ENCODE peak calls at places on chromosome 13, in six cellular contexts. One of them, this sample, is unnamed.
A peak's percentile ranks its signal among the peaks of the same experiment; 100 is the strongest.

GRCh38 chr13:41520699-41521630 is 63.6 kb downstream of the RGCC start:
- DNase-seq in smooth muscle cell of the brain vasculature: no peak
- DNase-seq in GF-D8: no peak
- DNase-seq in retina: no peak
- DNase-seq in stimulated activated CD4-positive, alpha-beta T cell treated with anti-CD3 and anti-CD28 coated beads, Interleukin-2, amount 100 ng/mL, for 48 hours: no peak
- DNase-seq in HCEC 1CT: no peak
- DNase-seq in this sample: peak; percentile 4

GRCh38 chr13:95656386-95657015 is 12.0 kb upstream of the DZIP1 start:
- DNase-seq in smooth muscle cell of the brain vasculature: no peak
- DNase-seq in GF-D8: no peak
- DNase-seq in retina: no peak
- DNase-seq in stimulated activated CD4-positive, alpha-beta T cell treated with anti-CD3 and anti-CD28 coated beads, Interleukin-2, amount 100 ng/mL, for 48 hours: no peak
- DNase-seq in HCEC 1CT: no peak
- DNase-seq in this sample: no peak

GRCh38 chr13:27967736-27968315 is 1.3 kb downstream of the CDX2 start:
- DNase-seq in smooth muscle cell of the brain vasculature: no peak
- DNase-seq in GF-D8: no peak
- DNase-seq in retina: no peak
- DNase-seq in stimulated activated CD4-positive, alpha-beta T cell treated with anti-CD3 and anti-CD28 coated beads, Interleukin-2, amount 100 ng/mL, for 48 hours: no peak
- DNase-seq in HCEC 1CT: no peak
- DNase-seq in this sample: peak; percentile 26

GRCh38 chr13:110566201-110566600 is 4.7 kb upstream of the RAB20 start:
- DNase-seq in smooth muscle cell of the brain vasculature: no peak
- DNase-seq in GF-D8: no peak
- DNase-seq in retina: no peak
- DNase-seq in stimulated activated CD4-positive, alpha-beta T cell treated with anti-CD3 and anti-CD28 coated beads, Interleukin-2, amount 100 ng/mL, for 48 hours: no peak
- DNase-seq in HCEC 1CT: no peak
- DNase-seq in this sample: no peak

GRCh38 chr13:50081106-50081898 is 66.1 kb downstream of the KCNRG start:
- DNase-seq in smooth muscle cell of the brain vasculature: no peak
- DNase-seq in GF-D8: no peak
- DNase-seq in retina: peak; percentile 86
- DNase-seq in stimulated activated CD4-positive, alpha-beta T cell treated with anti-CD3 and anti-CD28 coated beads, Interleukin-2, amount 100 ng/mL, for 48 hours: peak; percentile 54
- DNase-seq in HCEC 1CT: no peak
- DNase-seq in this sample: peak; percentile 53

GRCh38 chr13:26343816-26344215 is 89.9 kb downstream of the CDK8 start:
- DNase-seq in smooth muscle cell of the brain vasculature: no peak
- DNase-seq in GF-D8: no peak
- DNase-seq in retina: no peak
- DNase-seq in stimulated activated CD4-positive, alpha-beta T cell treated with anti-CD3 and anti-CD28 coated beads, Interleukin-2, amount 100 ng/mL, for 48 hours: no peak
- DNase-seq in HCEC 1CT: no peak
- DNase-seq in this sample: no peak

GRCh38 chr13:34993470-34993869 is 51.4 kb downstream of the NBEA start:
- DNase-seq in smooth muscle cell of the brain vasculature: no peak
- DNase-seq in GF-D8: no peak
- DNase-seq in retina: no peak
- DNase-seq in stimulated activated CD4-positive, alpha-beta T cell treated with anti-CD3 and anti-CD28 coated beads, Interleukin-2, amount 100 ng/mL, for 48 hours: no peak
- DNase-seq in HCEC 1CT: no peak
- DNase-seq in this sample: peak; percentile 37

GRCh38 chr13:68784275-68784674 is 1323.4 kb upstream of the ATXN8OS start:
- DNase-seq in smooth muscle cell of the brain vasculature: no peak
- DNase-seq in GF-D8: no peak
- DNase-seq in retina: no peak
- DNase-seq in stimulated activated CD4-positive, alpha-beta T cell treated with anti-CD3 and anti-CD28 coated beads, Interleukin-2, amount 100 ng/mL, for 48 hours: no peak
- DNase-seq in HCEC 1CT: no peak
- DNase-seq in this sample: no peak

GRCh38 chr13:26923824-26924605 is 163.4 kb upstream of the GPR12 start:
- DNase-seq in smooth muscle cell of the brain vasculature: no peak
- DNase-seq in GF-D8: no peak
- DNase-seq in retina: no peak
- DNase-seq in stimulated activated CD4-positive, alpha-beta T cell treated with anti-CD3 and anti-CD28 coated beads, Interleukin-2, amount 100 ng/mL, for 48 hours: no peak
- DNase-seq in HCEC 1CT: peak; percentile 29
- DNase-seq in this sample: peak; percentile 28

GRCh38 chr13:31521466-31521865 is 217.9 kb upstream of the RXFP2 start:
- DNase-seq in smooth muscle cell of the brain vasculature: no peak
- DNase-seq in GF-D8: no peak
- DNase-seq in retina: no peak
- DNase-seq in stimulated activated CD4-positive, alpha-beta T cell treated with anti-CD3 and anti-CD28 coated beads, Interleukin-2, amount 100 ng/mL, for 48 hours: no peak
- DNase-seq in HCEC 1CT: no peak
- DNase-seq in this sample: no peak

GRCh38 chr13:29140277-29140676 is 320.1 kb downstream of the MTUS2 start:
- DNase-seq in smooth muscle cell of the brain vasculature: no peak
- DNase-seq in GF-D8: no peak
- DNase-seq in retina: no peak
- DNase-seq in stimulated activated CD4-positive, alpha-beta T cell treated with anti-CD3 and anti-CD28 coated beads, Interleukin-2, amount 100 ng/mL, for 48 hours: no peak
- DNase-seq in HCEC 1CT: no peak
- DNase-seq in this sample: peak; percentile 91

GRCh38 chr13:79090552-79091159 is 315.4 kb downstream of the RBM26 start:
- DNase-seq in smooth muscle cell of the brain vasculature: no peak
- DNase-seq in GF-D8: no peak
- DNase-seq in retina: no peak
- DNase-seq in stimulated activated CD4-positive, alpha-beta T cell treated with anti-CD3 and anti-CD28 coated beads, Interleukin-2, amount 100 ng/mL, for 48 hours: no peak
- DNase-seq in HCEC 1CT: no peak
- DNase-seq in this sample: no peak

GRCh38 chr13:74056829-74057564 is 77.2 kb downstream of the KLF12 start:
- DNase-seq in smooth muscle cell of the brain vasculature: no peak
- DNase-seq in GF-D8: no peak
- DNase-seq in retina: peak; percentile 19
- DNase-seq in stimulated activated CD4-positive, alpha-beta T cell treated with anti-CD3 and anti-CD28 coated beads, Interleukin-2, amount 100 ng/mL, for 48 hours: no peak
- DNase-seq in HCEC 1CT: no peak
- DNase-seq in this sample: no peak

GRCh38 chr13:65638572-65639168 is 1591.5 kb downstream of the PCDH9 start:
- DNase-seq in smooth muscle cell of the brain vasculature: peak; percentile 26
- DNase-seq in GF-D8: no peak
- DNase-seq in retina: no peak
- DNase-seq in stimulated activated CD4-positive, alpha-beta T cell treated with anti-CD3 and anti-CD28 coated beads, Interleukin-2, amount 100 ng/mL, for 48 hours: peak; percentile 0
- DNase-seq in HCEC 1CT: peak; percentile 37
- DNase-seq in this sample: peak; percentile 66

GRCh38 chr13:30412351-30412750 is 9.9 kb upstream of the UBE2L5 start:
- DNase-seq in smooth muscle cell of the brain vasculature: no peak
- DNase-seq in GF-D8: no peak
- DNase-seq in retina: no peak
- DNase-seq in stimulated activated CD4-positive, alpha-beta T cell treated with anti-CD3 and anti-CD28 coated beads, Interleukin-2, amount 100 ng/mL, for 48 hours: no peak
- DNase-seq in HCEC 1CT: no peak
- DNase-seq in this sample: no peak

GRCh38 chr13:70723732-70724131 is 615.5 kb upstream of the KLHL1 start:
- DNase-seq in smooth muscle cell of the brain vasculature: peak; percentile 3
- DNase-seq in GF-D8: no peak
- DNase-seq in retina: no peak
- DNase-seq in stimulated activated CD4-positive, alpha-beta T cell treated with anti-CD3 and anti-CD28 coated beads, Interleukin-2, amount 100 ng/mL, for 48 hours: no peak
- DNase-seq in HCEC 1CT: no peak
- DNase-seq in this sample: peak; percentile 43